ENCODE peak calls at places on chromosomes 2 and 18, in seven cellular contexts. E is H1, V is IMR-90, D is colonic mucosa, C is heart right ventricle, F is K562, Y is MM.1S. U is an unnamed sample.
A peak's percentile ranks its signal among the peaks of the same experiment; 100 is the strongest.

GRCh38 chr2:121239471-121239870 is 45.5 kb downstream of the TFCP2L1 start:
- DNase-seq in E (no peak), V (no peak), D (no peak), C (no peak), F (no peak), Y (no peak), U (no peak)

GRCh38 chr2:39779926-39780325 is 868 bp upstream of the THUMPD2 start:
- DNase-seq in E (no peak), V (no peak), D (no peak), C (no peak), F (peak; percentile 66), Y (no peak), U (no peak)

GRCh38 chr2:120963997-120964396 is 228.3 kb downstream of the GLI2 start:
- DNase-seq in E (no peak), V (peak; percentile 60), D (no peak), C (no peak), F (no peak), Y (no peak), U (no peak)

GRCh38 chr2:106085441-106085911 is 108.6 kb downstream of the UXS1 start:
- DNase-seq in E (no peak), V (peak; percentile 39), D (peak; percentile 50), C (no peak), F (peak; percentile 41), Y (peak; percentile 62), U (peak; percentile 27)

GRCh38 chr2:233060500-233061006 is 411 bp downstream of the INPP5D start:
- DNase-seq in E (no peak), V (no peak), D (no peak), C (no peak), F (no peak), Y (peak; percentile 10), U (no peak)

GRCh38 chr2:163471947-163472346 is 263.9 kb downstream of the FIGN start:
- DNase-seq in E (no peak), V (peak; percentile 3), D (no peak), C (no peak), F (no peak), Y (no peak), U (no peak)

GRCh38 chr2:12303181-12304030 is 413.3 kb upstream of the TRIB2 start:
- DNase-seq in E (no peak), V (peak; percentile 83), D (no peak), C (no peak), F (no peak), Y (no peak), U (no peak)

GRCh38 chr2:3291113-3291512 is 86.5 kb downstream of the EIPR1 start:
- DNase-seq in E (no peak), V (no peak), D (no peak), C (no peak), F (no peak), Y (no peak), U (no peak)

GRCh38 chr2:182358601-182359000 is 68.2 kb downstream of the PDE1A start:
- DNase-seq in E (no peak), V (no peak), D (no peak), C (no peak), F (no peak), Y (no peak), U (no peak)

GRCh38 chr2:149490296-149490695 is 97.3 kb downstream of the MMADHC start:
- DNase-seq in E (no peak), V (no peak), D (no peak), C (no peak), F (no peak), Y (no peak), U (no peak)

GRCh38 chr2:120310136-120310535 is 35.8 kb upstream of the INHBB start:
- DNase-seq in E (no peak), V (no peak), D (no peak), C (no peak), F (no peak), Y (peak; percentile 92), U (no peak)

GRCh38 chr18:34222396-34223163 is 2.1 kb downstream of the NOL4 start:
- DNase-seq in E (peak; percentile 83), V (no peak), D (peak; percentile 22), C (peak; percentile 30), F (no peak), Y (peak; percentile 32), U (no peak)

GRCh38 chr18:34620258-34620861 is 89.7 kb upstream of the DTNA start:
- DNase-seq in E (no peak), V (no peak), D (no peak), C (no peak), F (no peak), Y (no peak), U (no peak)

GRCh38 chr2:38178556-38179419 is 102.8 kb upstream of the CYP1B1 start:
- DNase-seq in E (no peak), V (peak; percentile 68), D (no peak), C (no peak), F (no peak), Y (no peak), U (no peak)

GRCh38 chr2:109032229-109032800 is 43.3 kb upstream of the EDAR start:
- DNase-seq in E (no peak), V (no peak), D (no peak), C (no peak), F (no peak), Y (no peak), U (no peak)

GRCh38 chr2:174473796-174474195 is 13.0 kb downstream of the GPR155 start:
- DNase-seq in E (no peak), V (no peak), D (no peak), C (no peak), F (no peak), Y (no peak), U (no peak)

GRCh38 chr18:13369756-13370510 is 151.4 kb downstream of the LDLRAD4 start:
- DNase-seq in E (no peak), V (no peak), D (peak; percentile 87), C (no peak), F (no peak), Y (no peak), U (no peak)

GRCh38 chr2:151664520-151664919 is 69.8 kb downstream of the NEB start:
- DNase-seq in E (no peak), V (no peak), D (no peak), C (no peak), F (no peak), Y (no peak), U (no peak)

GRCh38 chr2:45637440-45637839 is 14.0 kb upstream of the PRKCE start:
- DNase-seq in E (no peak), V (peak; percentile 85), D (no peak), C (no peak), F (no peak), Y (peak; percentile 18), U (no peak)

GRCh38 chr18:23675896-23676295 is 13.2 kb upstream of the ANKRD29 start:
- DNase-seq in E (no peak), V (no peak), D (no peak), C (no peak), F (no peak), Y (no peak), U (no peak)

GRCh38 chr18:23669804-23670203 is 7.1 kb upstream of the ANKRD29 start:
- DNase-seq in E (no peak), V (no peak), D (no peak), C (no peak), F (no peak), Y (no peak), U (no peak)

GRCh38 chr18:23671564-23671963 is 8.9 kb upstream of the ANKRD29 start:
- DNase-seq in E (no peak), V (no peak), D (no peak), C (no peak), F (no peak), Y (no peak), U (no peak)

GRCh38 chr18:23673725-23674124 is 11.0 kb upstream of the ANKRD29 start:
- DNase-seq in E (no peak), V (no peak), D (no peak), C (no peak), F (no peak), Y (no peak), U (no peak)

GRCh38 chr18:23675236-23675635 is 12.5 kb upstream of the ANKRD29 start:
- DNase-seq in E (no peak), V (no peak), D (no peak), C (no peak), F (no peak), Y (no peak), U (no peak)
- H3K4me3 ChIP-seq in E (no peak overlapping the region), V (no peak overlapping the region), D (no peak overlapping the region), C (no peak overlapping the region), F (no peak overlapping the region), Y (no peak overlapping the region), U (no peak overlapping the region)

DNA sequence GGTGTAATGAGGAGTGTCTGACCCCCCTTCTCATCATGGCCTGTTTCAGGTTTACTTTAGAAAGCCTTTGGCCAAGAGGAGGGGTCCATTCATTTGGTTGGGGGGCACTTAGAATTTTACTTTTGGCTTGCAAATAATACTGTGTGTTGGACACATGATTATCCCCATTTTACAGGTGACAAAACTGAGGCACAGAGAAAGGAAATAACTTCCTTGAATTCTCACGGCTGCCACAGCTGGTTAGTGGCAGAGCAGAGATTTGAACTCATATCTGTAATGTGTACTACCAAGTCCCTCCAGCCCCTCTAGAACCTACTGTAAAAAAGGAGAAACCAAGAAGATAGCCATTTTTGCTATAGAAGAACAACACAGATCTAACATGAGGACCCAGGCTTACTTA is 124.8 kb upstream of the NDUFV2 start:
- DNase-seq in E (no peak), V (no peak), D (no peak), C (no peak), F (no peak), Y (no peak), U (no peak)
- H3K4me1 ChIP-seq in E (peaks cover 14% of the 10 kb centered on the region), V (peaks cover 2% of the 10 kb centered on the region), D (no peaks in the 10 kb centered on the region), C (no peaks in the 10 kb centered on the region), F (no peaks in the 10 kb centered on the region), Y (peaks cover 45% of the 10 kb centered on the region), U (no peaks in the 10 kb centered on the region)

GRCh38 chr2:157460897-157461296 is 17.0 kb upstream of the CYTIP start:
- DNase-seq in E (no peak), V (no peak), D (no peak), C (no peak), F (no peak), Y (no peak), U (no peak)
- H3K27ac ChIP-seq in E (no peak overlapping the region), V (no peak overlapping the region), D (no peak overlapping the region), C (no peak overlapping the region), F (no peak overlapping the region), Y (no peak overlapping the region), U (no peak overlapping the region)

GRCh38 chr2:85717308-85718005 is 23.3 kb downstream of the GNLY start:
- DNase-seq in E (no peak), V (peak; percentile 34), D (no peak), C (no peak), F (peak; percentile 25), Y (no peak), U (no peak)

GRCh38 chr2:85719609-85720240 is 25.6 kb downstream of the GNLY start:
- DNase-seq in E (no peak), V (no peak), D (no peak), C (peak; percentile 63), F (no peak), Y (no peak), U (no peak)

GRCh38 chr2:85718885-85719487 is 24.8 kb downstream of the GNLY start:
- DNase-seq in E (no peak), V (no peak), D (no peak), C (no peak), F (no peak), Y (no peak), U (no peak)

GRCh38 chr2:85716346-85716880 is 22.3 kb downstream of the GNLY start:
- DNase-seq in E (no peak), V (no peak), D (no peak), C (no peak), F (peak; percentile 18), Y (no peak), U (no peak)

DNA sequence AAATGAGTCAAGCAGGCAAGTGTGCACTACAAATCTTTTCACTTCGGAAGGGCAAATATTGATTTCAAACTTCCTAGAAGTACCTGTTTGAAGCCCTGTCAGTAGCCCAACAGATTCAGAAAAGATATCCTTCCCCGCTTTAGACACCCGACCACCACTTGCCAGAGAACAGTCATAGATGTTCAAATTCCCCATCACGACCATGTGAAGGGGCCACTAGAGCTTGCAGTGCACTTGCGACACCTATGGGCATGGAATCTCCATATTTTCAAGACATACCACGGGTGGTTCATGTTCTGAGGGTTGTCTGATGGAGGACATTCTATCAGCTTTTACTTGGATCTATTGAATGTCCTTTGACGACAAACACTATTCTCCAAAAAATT is 23.8 kb downstream of the GNLY start:
- DNase-seq in E (no peak), V (no peak), D (no peak), C (no peak), F (peak; percentile 55), Y (no peak), U (no peak)
- H3K4me3 ChIP-seq in E (no peak overlapping the region), V (no peak overlapping the region), D (no peak overlapping the region), C (no peak overlapping the region), F (no peak overlapping the region), Y (no peak overlapping the region), U (no peak overlapping the region)

U was measured in lung.